ENCODE peak calls at places on chromosomes 7 and 10, in seven cellular contexts. U is fibroblast of pulmonary artery, G is H1, K is A549, V is GM23338, S is PC-9, F is cardiac muscle cell. N is an unnamed sample.

GRCh38 chr7:50851891-50852290 is 69.2 kb upstream of the GRB10 start:
- DNase-seq in F (no peak), U (no peak), V (no peak), K (no peak), G (no peak), S (no peak), N (no peak)

GRCh38 chr10:32169556-32169955 is 113.3 kb upstream of the KIF5B start:
- DNase-seq in V (no peak), G (no peak), F (peak), S (no peak), U (no peak), K (no peak), N (no peak)

GRCh38 chr7:26398436-26399308 is 107.0 kb downstream of the SNX10 start:
- DNase-seq in S (peak), U (peak), G (no peak), K (peak), V (peak), F (peak), N (no peak)

GRCh38 chr10:100621360-100622205 is 85.8 kb downstream of the HIF1AN start:
- DNase-seq in G (no peak), S (no peak), F (peak), K (peak), V (no peak), U (peak), N (no peak)

GRCh38 chr10:94308866-94309265 is 53.9 kb downstream of the NOC3L start:
- DNase-seq in K (no peak), U (peak), V (no peak), S (no peak), F (peak), G (no peak), N (no peak)

GRCh38 chr10:133166828-133167692 is 7.0 kb downstream of the KNDC1 start:
- DNase-seq in V (no peak), U (no peak), G (no peak), S (no peak), F (peak), K (no peak), N (peak)

GRCh38 chr7:24284699-24285506 is 913 bp downstream of the NPY start:
- DNase-seq in S (no peak), U (no peak), F (no peak), G (no peak), K (peak), V (peak), N (no peak)

GRCh38 chr7:5143935-5144903 is 45.8 kb upstream of the WIPI2 start:
- DNase-seq in G (no peak), K (no peak), U (peak), F (peak), V (peak), S (no peak), N (no peak)

GRCh38 chr10:6400331-6400730 is 179.7 kb downstream of the PRKCQ start:
- DNase-seq in F (no peak), S (no peak), V (peak), K (no peak), G (no peak), U (no peak), N (no peak)

GRCh38 chr10:110040108-110040507 is 32.3 kb downstream of the ADD3 start:
- DNase-seq in S (no peak), F (no peak), V (no peak), G (no peak), U (no peak), K (no peak), N (no peak)

GRCh38 chr10:133384071-133384470 is 5.0 kb downstream of the PAOX start:
- DNase-seq in K (no peak), V (no peak), F (no peak), U (no peak), G (no peak), S (no peak), N (no peak)

GRCh38 chr7:32158076-32158475 is 87.9 kb upstream of the PDE1C start:
- DNase-seq in U (no peak), G (no peak), F (no peak), K (no peak), V (no peak), S (no peak), N (no peak)

GRCh38 chr10:103545366-103545765 is 51.9 kb downstream of the NEURL1 start:
- DNase-seq in G (no peak), V (no peak), S (no peak), F (no peak), K (no peak), U (no peak), N (no peak)

GRCh38 chr7:18958627-18959026 is 158.8 kb downstream of the TWIST1 start:
- DNase-seq in S (no peak), F (peak), K (no peak), G (no peak), U (peak), V (no peak), N (no peak)

GRCh38 chr7:44580945-44581344 is 1.1 kb downstream of the TMED4 start:
- DNase-seq in U (no peak), F (no peak), S (peak), K (no peak), G (no peak), V (no peak), N (no peak)

GRCh38 chr10:19412531-19412930 is 363.9 kb downstream of the MALRD1 start:
- DNase-seq in K (peak), F (peak), S (no peak), G (no peak), V (peak), U (peak), N (no peak)

GRCh38 chr10:74293686-74294365 is 142.8 kb downstream of the ADK start:
- DNase-seq in U (peak), V (no peak), G (no peak), K (peak), S (peak), F (peak), N (no peak)

GRCh38 chr7:127413962-127414361 is 21.5 kb upstream of the ZNF800 start:
- DNase-seq in G (no peak), K (no peak), V (no peak), U (no peak), S (no peak), F (no peak), N (no peak)

GRCh38 chr10:6713716-6714115 is 133.6 kb upstream of the PRKCQ start:
- DNase-seq in K (no peak), U (no peak), G (no peak), S (no peak), F (peak), V (peak), N (no peak)

GRCh38 chr7:148953676-148954075 is 69.6 kb upstream of the EZH2 start:
- DNase-seq in V (no peak), K (no peak), S (no peak), U (no peak), G (no peak), F (no peak), N (no peak)

GRCh38 chr10:63466168-63466935 is 575 bp upstream of the JMJD1C start:
- DNase-seq in S (no peak), V (peak), F (peak), G (no peak), U (peak), K (peak), N (no peak)

GRCh38 chr7:149422065-149422913 is 38.6 kb downstream of the ZNF777 start:
- DNase-seq in V (peak), S (peak), K (peak), F (peak), U (peak), G (no peak), N (no peak)

GRCh38 chr10:27568196-27569175 is 64.4 kb downstream of the RAB18 start:
- DNase-seq in S (no peak), U (peak), F (peak), K (no peak), V (no peak), G (no peak), N (no peak)

GRCh38 chr7:152909683-152910544 is 150.4 kb downstream of the ACTR3B start:
- DNase-seq in G (no peak), K (no peak), U (no peak), V (no peak), S (no peak), F (no peak), N (no peak)

GRCh38 chr7:90618880-90619279 is 22.8 kb downstream of the CDK14 start:
- DNase-seq in U (no peak), K (no peak), S (no peak), V (no peak), G (no peak), F (no peak), N (no peak)

GRCh38 chr10:32189400-32190084 is 133.3 kb upstream of the KIF5B start:
- DNase-seq in K (peak), S (peak), V (peak), G (no peak), U (peak), F (peak), N (no peak)

GRCh38 chr10:80081801-80082750 is 3.6 kb downstream of the TMEM254 start:
- DNase-seq in G (no peak), V (peak), F (peak), U (peak), S (peak), K (peak), N (no peak)

GRCh38 chr10:72567421-72567820 is 58.5 kb downstream of the MICU1 start:
- DNase-seq in F (peak), S (no peak), V (no peak), G (no peak), K (peak), U (peak), N (no peak)

GRCh38 chr10:71080381-71081228 is 131.8 kb upstream of the UNC5B start:
- DNase-seq in V (no peak), G (no peak), S (no peak), U (no peak), K (no peak), F (no peak), N (peak)

GRCh38 chr7:79982151-79982770 is 152.4 kb upstream of the GNAI1 start:
- DNase-seq in S (no peak), G (no peak), V (no peak), U (peak), F (no peak), K (peak), N (no peak)

GRCh38 chr10:72688208-72688651 is 3.7 kb upstream of the MCU start:
- DNase-seq in U (peak), F (peak), K (peak), G (no peak), S (peak), V (no peak), N (no peak)

GRCh38 chr7:92230547-92230946 is 15.2 kb downstream of the KRIT1 start:
- DNase-seq in G (no peak), S (no peak), V (no peak), K (no peak), F (no peak), U (no peak), N (no peak)

GRCh38 chr10:28540145-28540544 is 7.2 kb downstream of the WAC start:
- DNase-seq in K (no peak), U (no peak), S (no peak), F (no peak), G (no peak), V (no peak), N (no peak)

GRCh38 chr10:1208376-1209311 is 152.5 kb downstream of the WDR37 start:
- DNase-seq in V (no peak), G (no peak), U (no peak), S (no peak), F (no peak), K (no peak), N (peak)

GRCh38 chr7:106480161-106480579 is 180.8 kb downstream of the CCDC71L start:
- DNase-seq in S (no peak), U (no peak), K (no peak), G (no peak), F (no peak), V (no peak), N (no peak)

GRCh38 chr10:92413519-92413918 is 122.6 kb downstream of the MARCHF5 start:
- DNase-seq in V (no peak), G (no peak), F (peak), S (no peak), K (no peak), U (no peak), N (no peak)

GRCh38 chr10:114876602-114877300 is 55.2 kb downstream of the FHIP2A start:
- DNase-seq in G (peak), U (peak), K (peak), V (peak), S (peak), F (peak), N (peak)

GRCh38 chr10:114872519-114873087 is 51.0 kb downstream of the FHIP2A start:
- DNase-seq in U (no peak), G (no peak), V (no peak), S (no peak), F (no peak), K (no peak), N (no peak)

GRCh38 chr10:114877301-114877644 is 55.7 kb downstream of the FHIP2A start:
- DNase-seq in V (no peak), G (no peak), F (no peak), S (no peak), K (no peak), U (no peak), N (no peak)

GRCh38 chr10:114876169-114876568 is 54.6 kb downstream of the FHIP2A start:
- DNase-seq in G (no peak), F (no peak), U (no peak), S (no peak), K (peak), V (peak), N (no peak)

DNA sequence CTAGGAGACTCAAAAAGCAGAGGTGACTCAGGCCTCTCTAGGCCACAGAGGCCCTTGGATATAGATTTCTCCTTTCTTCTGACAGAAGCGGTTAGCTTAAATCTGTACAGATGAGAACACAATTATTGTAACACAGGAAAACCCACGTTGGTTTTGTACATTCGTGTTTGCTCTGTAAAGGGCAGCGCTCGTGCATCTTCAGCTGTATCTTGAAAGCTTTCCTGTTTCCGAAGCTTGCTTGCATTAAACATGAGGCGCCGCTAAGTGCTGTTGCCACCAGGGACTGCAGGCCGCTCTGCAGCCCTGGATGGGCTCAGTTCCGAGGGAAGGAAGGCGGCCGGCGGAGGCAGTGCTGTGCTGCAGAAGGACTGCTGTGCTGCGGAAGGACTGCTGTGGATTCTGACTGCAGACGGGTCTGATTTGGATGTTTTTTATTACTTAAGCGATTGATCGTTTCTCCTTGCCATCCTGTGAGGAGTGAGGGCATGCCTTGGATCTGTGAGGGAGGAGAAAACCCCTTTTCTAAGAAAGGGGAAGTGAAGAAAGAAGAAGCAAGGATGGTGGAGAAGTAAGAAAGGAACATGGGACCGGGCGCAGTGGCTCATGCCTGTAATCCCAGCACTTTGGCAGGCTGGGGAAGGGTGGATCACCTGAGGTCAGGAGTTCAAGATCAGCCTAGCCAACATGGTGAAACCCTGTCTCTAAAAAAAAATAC is 53.4 kb downstream of the FHIP2A start:
- DNase-seq in S (no peak), G (no peak), V (peak), U (peak), F (peak), K (no peak), N (no peak)
- TF ChIP-seq CTCF in S (no peak), G (peak), V (peak), U (peak), F (peak), K (no peak), N (peak)

DNA sequence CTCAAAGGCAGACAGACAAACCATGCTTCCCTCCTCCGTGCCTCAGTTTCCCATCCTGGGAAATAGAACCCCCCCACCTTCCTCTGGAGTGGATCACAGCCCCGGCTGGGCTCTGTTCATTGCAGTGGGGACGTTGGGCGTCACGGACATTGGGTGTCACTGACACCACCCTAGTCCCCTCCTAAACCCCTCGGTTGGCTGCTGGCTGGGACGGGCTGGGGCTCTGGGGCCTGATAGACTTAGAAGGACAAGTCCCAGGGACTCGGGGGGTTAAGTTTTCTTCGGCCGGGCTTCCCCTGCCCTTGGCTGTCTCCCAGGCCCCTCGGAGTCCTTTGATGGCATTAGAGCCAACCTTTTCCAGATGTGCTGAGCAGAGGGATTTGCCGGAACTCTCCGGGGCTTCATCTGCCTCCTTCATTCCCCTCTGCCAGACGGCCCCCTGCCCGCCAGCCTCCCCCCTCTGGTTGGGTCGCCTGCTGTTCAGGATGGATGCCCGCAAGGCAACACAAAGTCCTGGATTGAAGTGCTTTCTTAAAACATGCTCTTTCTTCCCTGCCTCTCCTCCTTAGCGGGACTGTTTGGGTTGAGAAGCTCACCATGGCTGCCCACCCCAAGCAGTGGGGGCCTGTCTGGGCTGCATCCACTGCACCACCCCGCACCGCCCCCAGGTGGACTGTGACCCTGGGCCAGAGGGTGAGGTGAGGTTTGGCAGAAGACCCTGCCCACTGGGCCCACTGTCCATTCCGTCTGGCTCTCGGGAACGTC is 73.0 kb downstream of the COL26A1 start:
- DNase-seq in S (no peak), F (no peak), U (no peak), V (peak), K (no peak), G (no peak), N (no peak)
- TF ChIP-seq CTCF in S (no peak), F (no peak), U (no peak), V (peak), K (no peak), G (peak), N (no peak)

DNA sequence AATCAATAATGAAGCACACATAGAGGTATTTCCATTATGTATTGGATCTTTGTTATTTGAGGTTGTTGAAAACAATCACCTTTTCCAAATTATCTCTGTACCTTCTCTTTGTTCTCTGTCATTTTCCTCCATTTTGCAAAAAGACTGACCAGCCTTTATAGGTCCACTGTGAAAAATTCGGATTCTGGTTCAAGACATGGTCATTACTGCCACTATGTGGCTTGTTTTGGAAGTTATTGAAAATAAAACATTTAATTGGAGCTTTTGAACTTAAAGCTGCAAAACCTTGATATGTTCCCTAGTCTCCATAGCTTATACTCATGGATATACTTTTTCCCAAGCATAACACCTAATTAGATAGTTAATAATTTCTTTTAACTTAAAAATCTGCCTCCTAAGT is 1094.4 kb downstream of the NRG3 start:
- DNase-seq in U (peak), V (peak), F (peak), G (no peak), K (peak), S (no peak), N (no peak)
- TF ChIP-seq CTCF in U (peak), V (peak), F (peak), G (no peak), K (no peak), S (peak), N (peak)

GRCh38 chr7:156579566-156579965 is 61.0 kb upstream of the RNF32 start:
- DNase-seq in U (no peak), G (no peak), F (no peak), K (no peak), V (peak), S (no peak), N (no peak)

GRCh38 chr7:156585926-156586325 is 54.6 kb upstream of the RNF32 start:
- DNase-seq in U (no peak), S (no peak), V (no peak), F (no peak), K (no peak), G (no peak), N (no peak)

GRCh38 chr7:156580036-156580435 is 60.5 kb upstream of the RNF32 start:
- DNase-seq in G (no peak), K (no peak), S (no peak), U (no peak), V (no peak), F (no peak), N (no peak)

GRCh38 chr7:156585025-156585648 is 55.4 kb upstream of the RNF32 start:
- DNase-seq in U (no peak), S (no peak), G (peak), K (no peak), F (no peak), V (peak), N (no peak)

GRCh38 chr7:156582591-156583123 is 57.9 kb upstream of the RNF32 start:
- DNase-seq in K (no peak), U (no peak), G (no peak), F (no peak), S (no peak), V (no peak), N (no peak)
- TF ChIP-seq CTCF in K (no peak), U (no peak), G (no peak), F (no peak), S (peak), V (peak), N (no peak)

GRCh38 chr10:89224697-89225443 is 17.8 kb upstream of the CH25H start:
- DNase-seq in S (no peak), K (no peak), U (peak), V (no peak), F (peak), G (no peak), N (no peak)
- TF ChIP-seq CTCF in S (no peak), K (no peak), U (peak), V (peak), F (peak), G (peak), N (no peak)

GRCh38 chr7:116807011-116807560 is 55.3 kb upstream of the CAPZA2 start:
- DNase-seq in G (no peak), V (no peak), S (no peak), F (no peak), K (no peak), U (no peak), N (no peak)

GRCh38 chr7:116811768-116812167 is 50.6 kb upstream of the CAPZA2 start:
- DNase-seq in K (no peak), U (no peak), G (no peak), S (no peak), F (no peak), V (no peak), N (no peak)

GRCh38 chr7:116812905-116813304 is 49.5 kb upstream of the CAPZA2 start:
- DNase-seq in K (peak), U (no peak), F (no peak), G (no peak), S (no peak), V (no peak), N (no peak)

GRCh38 chr7:116810267-116811116 is 51.9 kb upstream of the CAPZA2 start:
- DNase-seq in G (no peak), S (peak), K (peak), V (no peak), F (no peak), U (no peak), N (no peak)

GRCh38 chr7:116809636-116810266 is 52.6 kb upstream of the CAPZA2 start:
- DNase-seq in K (peak), F (peak), U (peak), G (no peak), V (peak), S (peak), N (no peak)
- TF ChIP-seq CTCF in K (peak), F (peak), U (peak), G (no peak), V (peak), S (peak), N (peak)

GRCh38 chr7:38257350-38257677 is 16.1 kb downstream of the TARP start:
- DNase-seq in K (no peak), V (no peak), F (no peak), G (no peak), U (no peak), S (no peak), N (no peak)
- TF ChIP-seq CTCF in K (no peak), V (no peak), F (no peak), G (no peak), U (no peak), S (no peak), N (no peak)